ENCODE peak calls at places on chromosomes 2 and 18, in nine cellular contexts. K is SHP77; P is MV-4-11; F is AG04449; C is fibroblast of the conjunctiva; U is activated effector memory CD4-positive, alpha-beta T cell treated with anti-CD3 and anti-CD28 coated beads, Interleukin-2, amount 50 U/mL, for 16 hours; W is AG04450; N is COLO829; A is T-cell. L is an unnamed sample.

GRCh38 chr2:127007652-127008051 is 99.3 kb downstream of the BIN1 start:
- DNase-seq in C (no peak), N (no peak), A (no peak), F (peak; percentile 57), K (no peak), U (no peak), W (peak; percentile 37), P (no peak), L (peak; percentile 76)

GRCh38 chr18:9101730-9102390 is 639 bp upstream of the NDUFV2 start:
- DNase-seq in P (peak; percentile 62), U (no peak), K (peak; percentile 29), W (no peak), C (peak; percentile 49), A (peak; percentile 27), F (peak; percentile 38), N (no peak), L (no peak)

GRCh38 chr2:238502956-238503791 is 76.4 kb downstream of the ASB1 start:
- DNase-seq in F (no peak), A (no peak), W (no peak), P (no peak), N (no peak), C (no peak), K (no peak), U (peak; percentile 44), L (no peak)

GRCh38 chr18:36786686-36787085 is 42.1 kb downstream of the TPGS2 start:
- DNase-seq in F (peak; percentile 49), P (no peak), W (no peak), N (no peak), C (peak; percentile 54), K (no peak), A (no peak), U (no peak), L (no peak)

GRCh38 chr2:232438951-232439757 is 16.8 kb upstream of the ALPI start:
- DNase-seq in A (peak; percentile 22), C (no peak), P (no peak), N (no peak), K (no peak), F (no peak), U (peak; percentile 82), W (no peak), L (no peak)

GRCh38 chr2:31384771-31385276 is 29.7 kb downstream of the XDH start:
- DNase-seq in N (no peak), A (no peak), U (no peak), C (peak; percentile 74), P (peak; percentile 11), W (peak; percentile 84), F (peak; percentile 80), K (no peak), L (peak; percentile 93)

GRCh38 chr2:47079515-47080412 is 75.3 kb downstream of the STPG4 start:
- DNase-seq in K (no peak), C (no peak), N (no peak), P (no peak), U (no peak), W (no peak), A (no peak), F (no peak), L (no peak)

GRCh38 chr2:36951574-36951973 is 14.8 kb downstream of the STRN start:
- DNase-seq in F (no peak), P (no peak), U (no peak), K (no peak), W (no peak), C (no peak), N (no peak), A (no peak), L (no peak)

GRCh38 chr18:42131044-42131939 is 176.3 kb downstream of the PIK3C3 start:
- DNase-seq in U (no peak), P (no peak), N (no peak), K (peak; percentile 22), C (no peak), A (no peak), W (no peak), F (no peak), L (no peak)

GRCh38 chr2:33190393-33190937 is 243.7 kb downstream of the LTBP1 start:
- DNase-seq in K (no peak), C (no peak), W (no peak), A (no peak), U (no peak), F (no peak), N (no peak), P (no peak), L (no peak)

GRCh38 chr18:9914584-9915290 is 921 bp downstream of the VAPA start:
- DNase-seq in C (peak; percentile 21), F (peak; percentile 26), N (no peak), W (peak; percentile 45), U (peak; percentile 94), A (peak; percentile 76), K (peak; percentile 7), P (peak; percentile 42), L (no peak)

GRCh38 chr2:106885326-106885725 is 641 bp downstream of the ST6GAL2 start:
- DNase-seq in W (no peak), U (no peak), N (no peak), F (no peak), A (no peak), P (no peak), K (no peak), C (no peak), L (no peak)

GRCh38 chr2:172995323-172996244 is 80.1 kb upstream of the MAP3K20 start:
- DNase-seq in C (peak; percentile 48), N (peak; percentile 23), F (peak; percentile 92), U (no peak), W (peak; percentile 87), K (no peak), A (no peak), P (peak; percentile 63), L (peak; percentile 74)

GRCh38 chr2:102399499-102400141 is 23.3 kb upstream of the IL18RAP start:
- DNase-seq in C (no peak), P (no peak), A (no peak), U (no peak), N (no peak), F (no peak), W (no peak), K (no peak), L (no peak)

GRCh38 chr18:45359275-45360009 is 255.8 kb upstream of the SLC14A2 start:
- DNase-seq in C (no peak), P (no peak), F (no peak), K (peak; percentile 46), U (no peak), A (no peak), N (no peak), W (no peak), L (no peak)

GRCh38 chr2:203669820-203670219 is 36.6 kb upstream of the CD28 start:
- DNase-seq in W (no peak), P (no peak), N (no peak), K (no peak), F (no peak), A (no peak), C (no peak), U (no peak), L (no peak)

GRCh38 chr2:237688081-237688480 is 60.7 kb downstream of the LRRFIP1 start:
- DNase-seq in F (no peak), K (no peak), P (no peak), U (no peak), C (no peak), W (no peak), A (no peak), N (no peak), L (no peak)

GRCh38 chr2:209413615-209414014 is 10.2 kb upstream of the MAP2 start:
- DNase-seq in P (no peak), A (no peak), U (no peak), K (no peak), C (no peak), F (no peak), N (no peak), W (no peak), L (no peak)

GRCh38 chr2:14936436-14936835 is 303.9 kb downstream of the LRATD1 start:
- DNase-seq in N (no peak), W (no peak), A (no peak), K (no peak), P (no peak), C (no peak), U (no peak), F (no peak), L (no peak)

GRCh38 chr2:151063271-151063670 is 198.4 kb downstream of the RBM43 start:
- DNase-seq in W (no peak), F (peak; percentile 75), U (no peak), K (no peak), C (no peak), A (no peak), N (peak; percentile 15), P (no peak), L (no peak)

GRCh38 chr2:100350661-100351185 is 28.4 kb upstream of the LONRF2 start:
- DNase-seq in K (no peak), A (no peak), F (no peak), U (no peak), C (no peak), W (no peak), P (no peak), N (no peak), L (no peak)

GRCh38 chr2:201697899-201698298 is 545 bp downstream of the MPP4 start:
- DNase-seq in C (peak; percentile 70), N (no peak), K (no peak), W (peak; percentile 59), A (no peak), U (no peak), P (no peak), F (peak; percentile 70), L (peak; percentile 80)

GRCh38 chr2:127599211-127599610 is 46.7 kb upstream of the GPR17 start:
- DNase-seq in W (no peak), N (no peak), A (no peak), F (no peak), K (no peak), U (no peak), C (no peak), P (no peak), L (no peak)

GRCh38 chr18:79260510-79260909 is 135.2 kb upstream of the NFATC1 start:
- DNase-seq in F (no peak), U (no peak), C (no peak), K (no peak), N (peak; percentile 6), P (peak; percentile 64), W (no peak), A (no peak), L (no peak)

GRCh38 chr2:201261911-201262310 is 1.6 kb downstream of the CASP8 start:
- DNase-seq in N (no peak), A (no peak), C (no peak), K (no peak), U (no peak), F (no peak), W (no peak), P (no peak), L (no peak)

GRCh38 chr2:26913599-26914285 is 56.7 kb upstream of the MAPRE3 start:
- DNase-seq in K (no peak), A (no peak), W (no peak), C (no peak), N (no peak), F (peak; percentile 34), P (no peak), U (no peak), L (no peak)

GRCh38 chr2:110793034-110793433 is 60.7 kb downstream of the ACOXL start:
- DNase-seq in A (no peak), N (no peak), U (no peak), P (no peak), F (no peak), C (no peak), K (no peak), W (no peak), L (no peak)

GRCh38 chr2:86622878-86623548 is 652 bp downstream of the RNF103 start:
- DNase-seq in W (no peak), K (no peak), C (no peak), F (no peak), A (peak; percentile 12), N (peak; percentile 24), P (no peak), U (peak; percentile 81), L (peak; percentile 5)

GRCh38 chr2:73063909-73064875 is 7.3 kb downstream of the SFXN5 start:
- DNase-seq in P (no peak), K (no peak), A (no peak), W (peak; percentile 43), U (peak; percentile 44), F (peak; percentile 31), C (peak; percentile 39), N (no peak), L (peak; percentile 71)

GRCh38 chr2:166042356-166042755 is 85.5 kb downstream of the SCN1A start:
- DNase-seq in U (no peak), K (no peak), N (no peak), C (no peak), F (no peak), P (no peak), W (no peak), A (no peak), L (peak; percentile 22)

GRCh38 chr2:158556124-158556523 is 99.4 kb downstream of the PKP4 start:
- DNase-seq in C (no peak), A (no peak), F (no peak), N (no peak), K (no peak), U (no peak), W (no peak), P (no peak), L (no peak)

L was measured in HS-5.